ENCODE peak calls at places on chromosomes 12 and 14, in ten cellular contexts. I, D, E, W, L, T, Y, H, M and F are unnamed samples.

GRCh38 chr14:100764716-100765115 is 38.0 kb downstream of the DLK1 start:
- DNase-seq in I (no peak), D (no peak), E (no peak), W (no peak), L (peak), T (no peak), Y (no peak), H (no peak), M (no peak), F (no peak)

GRCh38 chr14:55074662-55075061 is 23.2 kb downstream of the MAPK1IP1L start:
- DNase-seq in I (no peak), D (no peak), E (no peak), W (peak), L (no peak), T (peak), Y (no peak), H (no peak), M (no peak), F (no peak)

GRCh38 chr14:84584526-84584925 is 945.4 kb upstream of the FLRT2 start:
- DNase-seq in I (no peak), D (no peak), E (no peak), W (no peak), L (no peak), T (no peak), Y (no peak), H (no peak), M (no peak), F (no peak)

GRCh38 chr14:105258846-105259245 is 10.5 kb downstream of the BTBD6 start:
- DNase-seq in I (no peak), D (no peak), E (no peak), W (no peak), L (peak), T (no peak), Y (peak), H (no peak), M (no peak), F (no peak)

GRCh38 chr14:87888136-87888999 is 104.6 kb downstream of the GALC start:
- DNase-seq in I (no peak), D (no peak), E (no peak), W (peak), L (peak), T (no peak), Y (peak), H (peak), M (no peak), F (peak)

GRCh38 chr12:108099085-108099484 is 30.0 kb upstream of the WSCD2 start:
- DNase-seq in I (no peak), D (no peak), E (no peak), W (peak), L (no peak), T (no peak), Y (no peak), H (no peak), M (no peak), F (no peak)

GRCh38 chr12:104456950-104457745 is 400 bp downstream of the CHST11 start:
- DNase-seq in I (peak), D (no peak), E (peak), W (no peak), L (peak), T (peak), Y (peak), H (no peak), M (peak), F (peak)

GRCh38 chr12:100141666-100141997 is 1.0 kb downstream of the BLTP3B start:
- DNase-seq in I (no peak), D (no peak), E (no peak), W (no peak), L (no peak), T (peak), Y (peak), H (peak), M (peak), F (peak)

GRCh38 chr14:69316449-69317391 is 56.8 kb downstream of the GALNT16 start:
- DNase-seq in I (peak), D (no peak), E (no peak), W (no peak), L (no peak), T (no peak), Y (peak), H (no peak), M (peak), F (peak)